ENCODE peak calls at places on chromosome 17, in four cellular contexts. M, Z, Y and F are unnamed samples.
A peak's percentile ranks its signal among the peaks of the same experiment; 100 is the strongest.

GRCh38 chr17:45848868-45849535 is 4.3 kb downstream of the SPPL2C start:
- DNase-seq in M (no peak), Z (no peak), Y (no peak), F (no peak)

GRCh38 chr17:82772026-82772425 is 20.2 kb downstream of the TBCD start:
- DNase-seq in M (no peak), Z (no peak), Y (no peak), F (no peak)

GRCh38 chr17:19729900-19730299 is 13.5 kb upstream of the SLC47A2 start:
- DNase-seq in M (no peak), Z (no peak), Y (no peak), F (no peak)

GRCh38 chr17:17236295-17237025 is 508 bp downstream of the FLCN start:
- DNase-seq in M (no peak), Z (no peak), Y (no peak), F (no peak)

GRCh38 chr17:51435641-51436091 is 175.3 kb downstream of the UTP18 start:
- DNase-seq in M (no peak), Z (peak; percentile 27), Y (no peak), F (no peak)

GRCh38 chr17:29115906-29116651 is 64.1 kb downstream of the MYO18A start:
- DNase-seq in M (no peak), Z (peak; percentile 35), Y (no peak), F (no peak)

GRCh38 chr17:32656851-32657250 is 170.1 kb downstream of the CDK5R1 start:
- DNase-seq in M (no peak), Z (no peak), Y (no peak), F (no peak)

GRCh38 chr17:19021622-19022083 is 17.1 kb upstream of the FAM83G start:
- DNase-seq in M (peak; percentile 21), Z (peak; percentile 28), Y (no peak), F (no peak)

GRCh38 chr17:42653179-42654124 is 5.6 kb upstream of the TUBG2 start:
- DNase-seq in M (peak; percentile 77), Z (no peak), Y (no peak), F (no peak)

GRCh38 chr17:67244621-67245072 is 349 bp downstream of the HELZ start:
- DNase-seq in M (no peak), Z (no peak), Y (no peak), F (no peak)

GRCh38 chr17:28597606-28598383 is 1.0 kb downstream of the SPAG5 start:
- DNase-seq in M (no peak), Z (no peak), Y (no peak), F (no peak)

GRCh38 chr17:81890447-81891302 is 711 bp downstream of the ALYREF start:
- DNase-seq in M (no peak), Z (no peak), Y (no peak), F (peak; percentile 67)

GRCh38 chr17:8059131-8059530 is 20.3 kb downstream of the ALOX15B start:
- DNase-seq in M (no peak), Z (no peak), Y (no peak), F (no peak)

GRCh38 chr17:28550858-28551257 is 1.6 kb downstream of the UNC119 start:
- DNase-seq in M (no peak), Z (no peak), Y (no peak), F (no peak)

GRCh38 chr17:59829217-59830006 is 63.3 kb downstream of the TUBD1 start:
- DNase-seq in M (no peak), Z (no peak), Y (no peak), F (no peak)

GRCh38 chr17:21376835-21377690 is 906 bp downstream of the KCNJ12 start:
- DNase-seq in M (no peak), Z (no peak), Y (no peak), F (no peak)

GRCh38 chr17:5378566-5379207 is 40.8 kb downstream of the NUP88 start:
- DNase-seq in M (no peak), Z (no peak), Y (no peak), F (no peak)

GRCh38 chr17:63086483-63087185 is 120.6 kb downstream of the TANC2 start:
- DNase-seq in M (no peak), Z (no peak), Y (no peak), F (no peak)

GRCh38 chr17:36611345-36612072 is 10.1 kb downstream of the MRM1 start:
- DNase-seq in M (no peak), Z (no peak), Y (no peak), F (no peak)

GRCh38 chr17:34499576-34499975 is 79.8 kb upstream of the TMEM132E start:
- DNase-seq in M (no peak), Z (no peak), Y (no peak), F (no peak)

GRCh38 chr17:64426584-64426983 is 22.3 kb upstream of the MILR1 start:
- DNase-seq in M (no peak), Z (no peak), Y (no peak), F (no peak)

GRCh38 chr17:37558299-37558698 is 50.9 kb downstream of the SYNRG start:
- DNase-seq in M (no peak), Z (no peak), Y (no peak), F (no peak)

GRCh38 chr17:36667922-36668321 is 66.5 kb downstream of the MRM1 start:
- DNase-seq in M (no peak), Z (no peak), Y (no peak), F (no peak)

GRCh38 chr17:75228305-75228704 is 22.8 kb downstream of the NUP85 start:
- DNase-seq in M (no peak), Z (no peak), Y (no peak), F (no peak)

GRCh38 chr17:51188321-51188853 is 22.2 kb downstream of the NME2 start:
- DNase-seq in M (no peak), Z (no peak), Y (no peak), F (no peak)

GRCh38 chr17:65160507-65160906 is 23.3 kb downstream of the RGS9 start:
- DNase-seq in M (no peak), Z (no peak), Y (no peak), F (no peak)

GRCh38 chr17:64538508-64539120 is 31.8 kb downstream of the CEP95 start:
- DNase-seq in M (no peak), Z (no peak), Y (no peak), F (no peak)

GRCh38 chr17:16866436-16866835 is 105.5 kb downstream of the TNFRSF13B start:
- DNase-seq in M (no peak), Z (no peak), Y (no peak), F (no peak)

GRCh38 chr17:1060991-1061390 is 64.1 kb downstream of the TIMM22 start:
- DNase-seq in M (peak; percentile 49), Z (peak; percentile 16), Y (peak; percentile 58), F (no peak)

GRCh38 chr17:44005865-44006580 is 1.6 kb downstream of the NAGS start:
- DNase-seq in M (no peak), Z (peak; percentile 37), Y (no peak), F (no peak)

GRCh38 chr17:9985622-9986021 is 80.6 kb upstream of the RCVRN start:
- DNase-seq in M (no peak), Z (no peak), Y (no peak), F (no peak)

GRCh38 chr17:9981344-9981915 is 76.4 kb upstream of the RCVRN start:
- DNase-seq in M (no peak), Z (no peak), Y (no peak), F (no peak)

GRCh38 chr17:9979463-9979995 is 74.5 kb upstream of the RCVRN start:
- DNase-seq in M (no peak), Z (no peak), Y (no peak), F (no peak)

GRCh38 chr17:9984768-9985167 is 79.7 kb upstream of the RCVRN start:
- DNase-seq in M (no peak), Z (no peak), Y (no peak), F (no peak)

GRCh38 chr17:9982159-9982558 is 77.1 kb upstream of the RCVRN start:
- DNase-seq in M (no peak), Z (no peak), Y (no peak), F (no peak)
- TF ChIP-seq CTCF in M (no peak), Z (no peak), Y (no peak), F (peak; percentile 57)

GRCh38 chr17:68541816-68542215 is 29.6 kb downstream of the PRKAR1A start:
- DNase-seq in M (no peak), Z (no peak), Y (no peak), F (no peak)

GRCh38 chr17:68542698-68543463 is 30.7 kb downstream of the PRKAR1A start:
- DNase-seq in M (no peak), Z (no peak), Y (no peak), F (no peak)

GRCh38 chr17:68535903-68536302 is 23.7 kb downstream of the PRKAR1A start:
- DNase-seq in M (no peak), Z (no peak), Y (no peak), F (no peak)

GRCh38 chr17:68540981-68541380 is 28.8 kb downstream of the PRKAR1A start:
- DNase-seq in M (no peak), Z (no peak), Y (no peak), F (no peak)

GRCh38 chr17:68539536-68540469 is 27.6 kb downstream of the PRKAR1A start:
- DNase-seq in M (no peak), Z (no peak), Y (no peak), F (no peak)
- TF ChIP-seq CTCF in M (no peak), Z (no peak), Y (no peak), F (no peak)

DNA sequence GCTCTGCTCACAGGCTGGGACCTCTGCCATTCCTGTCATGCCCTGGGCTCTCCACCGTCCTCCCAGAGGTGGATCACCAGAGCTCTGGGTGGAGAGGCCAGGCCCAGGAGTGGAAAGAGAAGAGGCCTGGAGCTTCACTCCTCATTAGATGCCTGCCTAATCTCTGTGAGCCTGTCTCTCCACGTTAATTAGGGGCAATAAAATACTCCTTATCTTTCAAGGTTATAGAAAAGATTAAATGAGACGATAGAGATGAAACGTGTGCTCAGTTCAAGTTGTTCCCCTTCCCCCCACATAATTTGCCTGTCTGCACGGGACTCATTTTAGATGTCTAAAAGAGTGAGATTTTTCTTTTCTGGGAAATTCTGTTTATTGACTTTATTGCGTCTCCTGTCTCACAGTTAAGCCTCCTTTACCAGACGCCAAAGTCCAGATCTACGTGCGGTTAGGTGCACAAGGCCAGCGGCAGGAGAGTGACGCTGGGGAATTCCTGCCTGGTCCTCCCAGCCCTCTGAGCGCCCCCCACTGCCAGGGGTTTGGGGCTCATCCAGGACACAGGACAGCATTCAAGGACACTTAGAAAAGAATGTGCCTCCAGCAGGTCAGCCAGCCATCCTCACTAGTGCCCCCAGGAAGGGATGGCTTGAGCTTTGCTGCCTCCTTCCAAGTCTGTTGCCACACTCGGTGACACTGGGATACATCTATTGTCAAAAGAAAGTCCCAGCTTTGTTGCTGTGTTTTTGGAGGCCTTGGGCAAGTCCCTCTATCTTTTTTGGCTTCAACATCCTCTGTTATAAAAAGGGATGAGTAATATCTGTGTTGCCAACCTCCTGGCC is 42.3 kb downstream of the TBX4 start:
- DNase-seq in M (no peak), Z (no peak), Y (no peak), F (no peak)
- TF ChIP-seq CTCF in M (no peak), Z (no peak), Y (no peak), F (no peak)

DNA sequence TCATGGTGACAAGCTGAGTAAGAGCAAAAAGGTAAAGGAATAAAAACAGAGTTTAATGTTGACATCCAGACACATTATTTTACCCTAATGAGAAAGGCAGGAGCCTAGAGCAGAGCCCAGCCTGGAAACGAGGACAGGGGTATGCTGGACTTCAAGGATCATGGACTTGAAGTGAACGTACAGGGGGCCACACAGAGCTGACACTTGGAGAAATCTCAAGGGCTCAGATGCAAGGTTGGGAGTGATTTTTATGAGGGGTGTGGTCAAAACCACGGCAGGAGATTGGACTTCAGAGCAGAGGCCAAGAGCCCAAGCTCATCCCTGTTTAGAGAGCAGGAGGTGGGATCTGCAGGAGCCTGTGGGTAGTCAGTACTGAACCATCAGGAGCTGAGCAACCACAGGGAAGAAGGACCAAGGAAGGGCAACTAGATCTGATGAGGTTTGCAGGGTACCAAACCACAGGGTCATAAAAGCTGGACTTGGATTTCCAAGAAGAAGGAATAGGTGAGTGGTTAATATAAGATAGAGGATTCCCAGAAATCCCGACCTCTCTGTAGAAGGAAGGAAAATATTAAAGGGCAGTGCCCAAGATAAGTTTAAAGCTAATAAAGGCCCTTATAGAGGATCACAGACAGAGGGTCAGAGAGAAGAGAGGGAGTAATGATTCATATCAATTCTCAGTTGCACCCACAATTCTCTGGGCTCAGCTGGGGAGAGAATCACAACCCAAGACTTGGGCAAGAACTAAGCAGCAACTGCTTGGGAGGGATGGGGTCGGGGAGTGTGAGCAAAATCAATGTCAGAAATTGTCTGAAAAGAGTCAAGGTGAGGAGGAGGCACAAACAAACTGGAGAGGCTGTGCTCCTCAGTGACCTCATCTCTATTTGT is 331.7 kb downstream of the SOX9 start:
- DNase-seq in M (no peak), Z (no peak), Y (no peak), F (no peak)
- TF ChIP-seq CTCF in M (no peak), Z (no peak), Y (no peak), F (no peak)